ENCODE peak calls at places on chromosomes 1 and 21, in four cellular contexts. U is RWPE2, N is gastroesophageal sphincter, S is right lobe of liver. Y is an unnamed sample.

GRCh38 chr21:25428537-25428936 is 178.7 kb downstream of the MRPL39 start:
- ATAC-seq in N (no peak), S (no peak), U (no peak), Y (peak)

GRCh38 chr1:94528271-94528670 is 13.3 kb downstream of the F3 start:
- ATAC-seq in U (peak), N (no peak), S (no peak), Y (no peak)

GRCh38 chr1:145979746-145980435 is 15.4 kb downstream of the POLR3GL start:
- ATAC-seq in S (no peak), N (peak), U (no peak), Y (no peak)

GRCh38 chr1:156913809-156914387 is 6.5 kb upstream of the LRRC71 start:
- ATAC-seq in N (no peak), U (no peak), S (no peak), Y (peak)

GRCh38 chr1:27521336-27522147 is 31.6 kb upstream of the WASF2 start:
- ATAC-seq in S (no peak), U (no peak), N (no peak), Y (no peak)

GRCh38 chr1:63779872-63780271 is 6.1 kb downstream of the ROR1 start:
- ATAC-seq in U (no peak), S (no peak), N (no peak), Y (no peak)

GRCh38 chr1:74392186-74392585 is 120.2 kb downstream of the LRRC53 start:
- ATAC-seq in S (no peak), N (no peak), U (no peak), Y (no peak)

GRCh38 chr1:79006564-79006963 is at the start of gene ADGRL4:
- ATAC-seq in N (peak), U (peak), S (peak), Y (no peak)

GRCh38 chr1:60560701-60561100 is 487.1 kb upstream of the C1orf87 start:
- ATAC-seq in S (no peak), U (no peak), N (no peak), Y (no peak)

GRCh38 chr1:37001697-37002096 is 32.6 kb downstream of the GRIK3 start:
- ATAC-seq in N (no peak), U (peak), S (no peak), Y (no peak)

GRCh38 chr1:210222288-210223006 is 10.1 kb upstream of the SERTAD4 start:
- ATAC-seq in S (no peak), U (no peak), N (no peak), Y (peak)

GRCh38 chr21:37431243-37431642 is 64.7 kb downstream of the DYRK1A start:
- ATAC-seq in U (no peak), N (no peak), S (peak), Y (no peak)

GRCh38 chr1:25467193-25467592 is 36.5 kb downstream of the MACO1 start:
- ATAC-seq in S (no peak), N (no peak), U (no peak), Y (no peak)

GRCh38 chr1:214549604-214550338 is 1.6 kb downstream of the PTPN14 start:
- ATAC-seq in N (no peak), U (peak), S (no peak), Y (peak)

GRCh38 chr1:149917590-149918144 is at the start of gene SV2A:
- ATAC-seq in N (peak), U (peak), S (no peak), Y (peak)